ENCODE peak calls at places on chromosome 9, in nine cellular contexts. O is epithelial cell of esophagus, F is right lobe of liver, V is GM20000, K is lower lobe of right lung, M is sigmoid colon, Q is PC-3, N is nephron progenitor cell, S is spleen. P is an unnamed sample.

GRCh38 chr9:27355166-27355565 is 58.2 kb upstream of the EQTN start:
- DNase-seq in O (no peak), F (no peak), V (no peak), K (no peak), M (no peak), Q (no peak), N (no peak), S (no peak), P (no peak)

GRCh38 chr9:34084562-34084961 is 35.9 kb upstream of the UBAP2 start:
- DNase-seq in O (no peak), F (no peak), V (no peak), K (no peak), M (peak; percentile 85), Q (no peak), N (no peak), S (no peak), P (no peak)

GRCh38 chr9:127943746-127944145 is 6.1 kb upstream of the DPM2 start:
- DNase-seq in O (peak; percentile 81), F (peak; percentile 81), V (peak; percentile 89), K (peak; percentile 93), M (peak; percentile 94), Q (peak; percentile 77), N (peak; percentile 87), S (peak; percentile 93), P (no peak)

GRCh38 chr9:70563437-70564204 is 149.2 kb upstream of the KLF9 start:
- DNase-seq in O (peak; percentile 35), F (no peak), V (peak; percentile 72), K (no peak), M (no peak), Q (no peak), N (no peak), S (no peak), P (peak; percentile 27)

GRCh38 chr9:5714501-5715401 is 85.8 kb downstream of the RIC1 start:
- DNase-seq in O (peak; percentile 67), F (no peak), V (no peak), K (no peak), M (no peak), Q (peak; percentile 78), N (no peak), S (no peak), P (peak; percentile 37)

GRCh38 chr9:14405176-14405575 is 91.2 kb upstream of the NFIB start:
- DNase-seq in O (no peak), F (no peak), V (no peak), K (no peak), M (no peak), Q (no peak), N (no peak), S (no peak), P (no peak)

GRCh38 chr9:137804908-137805356 is 72.7 kb upstream of the CACNA1B start:
- DNase-seq in O (peak; percentile 71), F (no peak), V (no peak), K (no peak), M (no peak), Q (peak; percentile 12), N (no peak), S (no peak), P (no peak)

GRCh38 chr9:96612105-96612965 is 7.3 kb downstream of the CDC14B start:
- DNase-seq in O (peak; percentile 83), F (peak; percentile 90), V (no peak), K (no peak), M (peak; percentile 82), Q (peak; percentile 78), N (no peak), S (no peak), P (peak; percentile 73)

GRCh38 chr9:15851766-15852165 is 298.9 kb downstream of the CCDC171 start:
- DNase-seq in O (no peak), F (no peak), V (no peak), K (no peak), M (no peak), Q (no peak), N (no peak), S (no peak), P (no peak)

GRCh38 chr9:15846611-15847010 is 293.8 kb downstream of the CCDC171 start:
- DNase-seq in O (no peak), F (no peak), V (no peak), K (no peak), M (no peak), Q (no peak), N (no peak), S (no peak), P (no peak)

GRCh38 chr9:15849871-15850270 is 297.0 kb downstream of the CCDC171 start:
- DNase-seq in O (no peak), F (no peak), V (no peak), K (no peak), M (no peak), Q (no peak), N (no peak), S (no peak), P (no peak)
- TF ChIP-seq CTCF in O (no peak), F (no peak), V (no peak), K (no peak), M (no peak), Q (no peak), N (no peak), S (no peak), P (no peak)

DNA sequence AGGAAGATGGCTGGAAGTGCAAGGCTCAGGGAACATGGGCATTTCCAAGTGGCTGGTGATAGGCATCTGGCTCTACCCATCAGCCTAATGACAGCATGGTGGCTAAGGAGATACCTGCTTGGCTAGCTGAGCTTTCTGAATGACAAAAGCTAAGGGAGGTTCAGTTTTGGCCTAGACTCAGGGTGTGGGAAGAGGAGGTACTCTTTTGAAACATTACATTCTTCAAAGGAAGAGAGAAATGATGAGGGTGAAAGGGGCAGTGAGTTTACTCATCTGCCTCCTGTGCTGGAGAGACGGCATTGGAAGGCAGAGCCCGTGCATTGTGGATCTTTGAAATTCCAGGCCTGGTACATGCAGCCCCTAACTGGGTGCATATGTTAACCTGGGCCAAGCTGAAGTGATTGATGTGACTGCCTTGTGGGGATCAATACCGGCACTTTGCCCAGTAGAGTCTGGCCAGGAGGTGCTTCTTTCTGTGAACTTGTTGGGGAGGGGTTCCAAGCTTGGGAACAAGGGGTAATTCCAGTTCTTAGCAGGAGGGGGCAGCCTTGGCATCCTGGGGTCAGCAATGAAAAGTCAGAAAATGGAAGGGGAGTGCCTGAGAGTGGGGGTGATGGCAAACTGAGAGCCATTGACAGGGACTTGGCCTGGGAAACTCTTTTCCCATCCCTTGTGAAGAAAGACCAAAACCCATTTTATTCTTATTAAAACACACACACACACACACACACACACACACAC is 108.6 kb downstream of the ACER2 start:
- DNase-seq in O (peak; percentile 23), F (no peak), V (peak; percentile 25), K (no peak), M (no peak), Q (peak; percentile 18), N (peak; percentile 35), S (no peak), P (no peak)
- TF ChIP-seq CTCF in O (peak; percentile 38), F (no peak), V (peak; percentile 40), K (no peak), M (no peak), Q (peak; percentile 53), N (peak; percentile 22), S (no peak), P (peak; percentile 52)

GRCh38 chr9:134641989-134642384 is 384 bp downstream of the COL5A1 start:
- DNase-seq in O (no peak), F (no peak), V (no peak), K (no peak), M (no peak), Q (no peak), N (peak; percentile 50), S (no peak), P (no peak)

GRCh38 chr9:134640491-134641172 is 971 bp upstream of the COL5A1 start:
- DNase-seq in O (no peak), F (no peak), V (no peak), K (no peak), M (no peak), Q (no peak), N (peak; percentile 55), S (no peak), P (no peak)

GRCh38 chr9:134643306-134643705 is 1.7 kb downstream of the COL5A1 start:
- DNase-seq in O (no peak), F (no peak), V (no peak), K (no peak), M (no peak), Q (peak; percentile 13), N (no peak), S (no peak), P (no peak)

GRCh38 chr9:134641173-134641985 is at the start of gene COL5A1:
- DNase-seq in O (peak; percentile 2), F (peak; percentile 71), V (no peak), K (peak; percentile 85), M (peak; percentile 97), Q (peak; percentile 81), N (peak; percentile 94), S (peak; percentile 85), P (no peak)

DNA sequence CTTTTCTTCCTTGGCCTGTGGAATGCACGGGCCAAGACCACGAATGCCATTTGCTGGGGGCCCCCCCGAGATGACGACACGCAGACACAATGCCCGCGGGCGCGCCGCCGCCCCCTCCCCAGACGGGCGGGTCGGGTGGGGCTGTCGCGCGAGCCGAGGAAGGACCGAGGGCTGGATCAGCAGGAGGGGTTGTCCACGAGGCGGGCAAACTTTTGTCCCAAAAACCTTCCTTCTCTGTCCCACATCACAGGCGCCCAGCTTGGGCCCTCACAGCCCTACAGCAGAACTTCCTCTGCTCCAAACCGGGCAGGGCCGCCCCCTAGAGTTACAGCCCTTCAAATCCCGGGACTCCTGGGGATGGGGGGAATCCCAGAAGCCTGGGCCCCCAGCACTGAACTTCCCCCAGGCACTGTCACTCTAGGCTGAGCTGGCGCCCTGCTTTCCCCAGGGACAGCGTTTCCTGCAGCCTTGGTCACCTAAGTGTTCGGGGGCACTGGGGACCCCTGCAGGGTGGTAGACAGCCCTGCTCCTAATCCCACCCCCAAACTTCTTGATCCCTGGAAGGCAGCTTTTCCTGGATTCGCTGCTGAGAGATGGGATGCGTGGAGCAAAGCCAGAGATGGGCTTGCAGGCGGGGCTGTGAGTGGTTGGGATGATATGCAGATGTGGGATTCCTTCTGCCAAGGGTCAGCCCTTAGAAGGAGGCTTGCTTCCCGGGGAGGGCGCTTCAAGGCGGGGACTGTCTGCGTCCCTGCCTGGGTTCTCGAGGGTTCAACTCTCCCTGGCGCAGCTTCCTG is 980 bp downstream of the COL5A1 start:
- DNase-seq in O (no peak), F (no peak), V (peak; percentile 49), K (no peak), M (peak; percentile 94), Q (peak; percentile 18), N (peak; percentile 52), S (no peak), P (no peak)
- TF ChIP-seq CTCF in O (no peak), F (no peak), V (no peak), K (peak; percentile 10), M (peak; percentile 6), Q (no peak), N (no peak), S (peak; percentile 7), P (no peak)

DNA sequence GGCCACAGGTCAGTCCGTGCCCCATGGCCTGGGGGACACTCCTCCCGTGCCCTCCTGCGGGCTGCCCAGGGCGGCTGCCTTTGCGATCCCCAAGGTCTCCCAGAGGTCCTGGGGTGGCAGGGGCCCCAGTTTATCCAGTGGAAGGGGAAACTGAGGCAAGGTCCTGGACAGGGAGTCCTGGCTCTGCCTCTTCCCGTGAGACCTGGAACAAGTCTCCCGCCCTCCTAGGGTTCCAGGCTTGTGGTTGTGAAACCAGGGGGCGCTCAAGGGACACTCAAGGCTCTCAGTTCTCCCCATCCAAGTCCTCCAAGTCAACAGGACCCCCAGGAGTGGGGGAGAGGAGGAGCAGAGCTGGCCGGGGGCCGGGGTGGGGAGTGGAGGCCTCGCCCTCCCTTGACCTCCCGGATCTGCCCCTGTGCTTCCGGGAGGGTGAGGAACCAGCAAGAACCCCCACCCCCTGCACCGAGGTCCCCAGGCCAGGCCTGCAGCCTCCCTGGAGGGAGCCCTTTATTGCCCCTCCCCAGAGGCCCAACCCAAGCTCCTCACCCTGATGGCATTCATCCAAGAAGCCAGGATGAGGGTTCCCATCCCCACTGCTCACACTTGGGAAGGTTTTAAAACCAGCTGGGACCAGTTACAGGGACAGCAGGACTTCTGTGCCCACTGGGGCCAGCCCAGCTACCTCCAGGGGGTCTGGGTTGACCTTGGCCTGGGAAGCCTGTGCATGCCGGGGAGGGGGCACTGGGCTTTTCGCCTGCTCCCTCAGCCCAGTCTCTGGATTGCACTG is 24.7 kb upstream of the TMEM250 start:
- DNase-seq in O (peak; percentile 45), F (no peak), V (no peak), K (no peak), M (no peak), Q (peak; percentile 26), N (peak; percentile 71), S (no peak), P (no peak)
- TF ChIP-seq CTCF in O (peak; percentile 38), F (peak; percentile 39), V (peak; percentile 8), K (peak; percentile 29), M (no peak), Q (peak; percentile 58), N (peak; percentile 56), S (peak; percentile 18), P (peak; percentile 59)